ENCODE peak calls at places on chromosomes 1 and 21, in nine cellular contexts. L is left lung, W is endodermal cell, D is lung, X is fibroblast of lung, E is SJSA1, A is uterus, K is HL-60, R is tibial nerve. P is an unnamed sample.

GRCh38 chr1:12521096-12521495 is 96.9 kb downstream of the DHRS3 start:
- DNase-seq in K (no peak), R (no peak), X (no peak), W (no peak), A (no peak), L (peak), D (no peak), E (no peak), P (no peak)

GRCh38 chr1:65164633-65165032 is 16.6 kb downstream of the AK4 start:
- DNase-seq in E (no peak), K (no peak), X (no peak), W (no peak), A (no peak), L (no peak), D (no peak), R (no peak), P (no peak)

GRCh38 chr1:175702079-175702795 is 41.2 kb downstream of the TNR start:
- DNase-seq in A (no peak), X (no peak), W (peak), K (no peak), R (no peak), L (no peak), D (no peak), E (no peak), P (no peak)

GRCh38 chr1:205275133-205275532 is 46.4 kb downstream of the NUAK2 start:
- DNase-seq in A (no peak), K (no peak), D (peak), L (no peak), E (no peak), W (no peak), X (no peak), R (no peak), P (no peak)

GRCh38 chr1:21936366-21937031 is 611 bp downstream of the HSPG2 start:
- DNase-seq in K (no peak), X (no peak), R (no peak), D (no peak), E (no peak), A (peak), W (peak), L (no peak), P (no peak)

GRCh38 chr1:178908358-178908757 is 37.5 kb upstream of the ANGPTL1 start:
- DNase-seq in W (no peak), A (no peak), R (no peak), K (no peak), X (peak), D (no peak), L (no peak), E (no peak), P (no peak)

GRCh38 chr1:45314266-45314665 is 12.4 kb upstream of the HPDL start:
- DNase-seq in X (no peak), A (no peak), W (no peak), D (no peak), K (no peak), R (no peak), L (no peak), E (no peak), P (no peak)

GRCh38 chr1:151313501-151313900 is 13.7 kb downstream of the PI4KB start:
- DNase-seq in X (no peak), A (no peak), R (no peak), E (no peak), K (no peak), L (no peak), D (no peak), W (no peak), P (no peak)

GRCh38 chr1:219517031-219517430 is 95.9 kb downstream of the ZC3H11B start:
- DNase-seq in R (no peak), X (no peak), E (no peak), L (no peak), W (no peak), K (no peak), A (no peak), D (no peak), P (no peak)

GRCh38 chr1:32817815-32818786 is 648 bp downstream of the S100PBP start:
- DNase-seq in L (peak), E (peak), K (no peak), D (peak), W (peak), X (peak), R (peak), A (peak), P (peak)

GRCh38 chr1:245682638-245683376 is 528.0 kb downstream of the KIF26B start:
- DNase-seq in X (no peak), E (peak), W (peak), D (no peak), A (no peak), L (no peak), K (no peak), R (no peak), P (no peak)

GRCh38 chr1:184330884-184331283 is 55.9 kb upstream of the C1orf21 start:
- DNase-seq in L (no peak), X (no peak), K (no peak), A (no peak), E (no peak), D (no peak), W (no peak), R (no peak), P (no peak)
- H3K27ac ChIP-seq in L (no peak), X (no peak), K (no peak), A (no peak), E (no peak), D (no peak), W (peak), R (peak), P (no peak)

GRCh38 chr21:16195896-16196443 is 466.2 kb downstream of the USP25 start:
- DNase-seq in K (no peak), L (no peak), R (no peak), W (no peak), D (no peak), A (no peak), E (no peak), X (peak), P (no peak)
- H3K27ac ChIP-seq in K (peak), L (peak), R (peak), W (peak), D (peak), A (peak), E (no peak), X (peak), P (peak)

DNA sequence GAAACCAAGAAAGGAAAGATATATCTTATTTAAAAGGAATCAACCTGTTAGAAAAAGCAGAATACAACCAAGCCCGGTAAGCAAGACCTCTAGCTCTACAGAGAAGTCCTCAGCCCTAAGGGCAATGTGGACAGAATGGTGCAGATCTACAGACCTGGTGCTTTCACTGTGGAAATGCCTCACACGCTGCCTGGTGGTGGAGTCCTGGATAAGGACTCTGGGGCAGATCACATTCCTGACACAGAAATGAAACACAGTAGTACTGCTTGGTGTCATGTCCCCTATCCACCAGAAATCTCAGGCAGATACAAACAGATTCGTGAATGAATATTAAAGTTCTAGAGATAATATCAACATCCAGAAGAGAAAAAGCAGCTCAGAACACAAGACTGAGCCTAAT is 6.8 kb downstream of the CNN3 start:
- DNase-seq in K (no peak), E (no peak), A (no peak), D (no peak), R (no peak), X (no peak), W (no peak), L (no peak), P (no peak)
- H3K27ac ChIP-seq in K (no peak), E (no peak), A (peak), D (no peak), R (peak), X (no peak), W (no peak), L (peak), P (no peak)

GRCh38 chr1:16231331-16232315 is 5.4 kb downstream of the CPLANE2 start:
- DNase-seq in A (no peak), R (no peak), E (no peak), X (no peak), K (no peak), L (peak), D (no peak), W (no peak), P (no peak)

GRCh38 chr1:16235347-16235746 is 1.6 kb downstream of the CPLANE2 start:
- DNase-seq in D (no peak), E (no peak), X (no peak), A (no peak), L (no peak), K (no peak), W (no peak), R (no peak), P (no peak)

GRCh38 chr1:16236091-16236494 is 890 bp downstream of the CPLANE2 start:
- DNase-seq in X (no peak), A (no peak), W (no peak), L (no peak), R (no peak), E (no peak), K (no peak), D (peak), P (no peak)

GRCh38 chr1:16232316-16232710 is 4.7 kb downstream of the CPLANE2 start:
- DNase-seq in L (peak), W (no peak), X (no peak), E (no peak), D (no peak), K (no peak), A (no peak), R (no peak), P (no peak)

GRCh38 chr1:16233431-16233830 is 3.6 kb downstream of the CPLANE2 start:
- DNase-seq in W (no peak), R (no peak), L (no peak), K (no peak), X (no peak), D (no peak), E (no peak), A (no peak), P (no peak)
- H3K27ac ChIP-seq in W (no peak), R (no peak), L (no peak), K (no peak), X (no peak), D (no peak), E (no peak), A (no peak), P (no peak)

P was measured in substantia nigra.